ENCODE peak calls at places on chromosomes 12 and 14, in nine cellular contexts. C is endothelial cell, Y is neural crest cell, M is adrenal gland, G is foreskin fibroblast, K is tibial artery, W is MM.1S, Q is mesothelial cell of epicardium, S is pancreas. J is an unnamed sample.

GRCh38 chr14:103529383-103530365 is 678 bp downstream of the TRMT61A start:
- DNase-seq in S (peak; percentile 72), Y (no peak), K (peak; percentile 71), Q (no peak), M (no peak), W (no peak), C (no peak), G (no peak), J (no peak)

GRCh38 chr14:97301931-97302559 is 504.9 kb downstream of the VRK1 start:
- DNase-seq in C (no peak), Q (no peak), G (no peak), Y (no peak), S (no peak), M (no peak), K (no peak), W (no peak), J (no peak)

GRCh38 chr12:5984873-5985272 is 39.8 kb upstream of the ANO2 start:
- DNase-seq in M (no peak), Y (no peak), G (no peak), C (no peak), Q (no peak), W (no peak), S (no peak), K (no peak), J (no peak)

GRCh38 chr14:102360388-102360787 is 2.3 kb downstream of the CINP start:
- DNase-seq in C (no peak), S (no peak), G (no peak), M (no peak), W (no peak), Y (no peak), Q (no peak), K (no peak), J (no peak)

GRCh38 chr12:23555808-23556207 is 393.7 kb downstream of the SOX5 start:
- DNase-seq in S (no peak), C (no peak), W (no peak), K (no peak), Y (no peak), M (no peak), G (no peak), Q (no peak), J (no peak)

GRCh38 chr14:95468416-95469133 is 47.9 kb downstream of the SYNE3 start:
- DNase-seq in M (no peak), K (no peak), Y (no peak), S (no peak), G (no peak), W (no peak), Q (no peak), C (no peak), J (no peak)

GRCh38 chr12:96034631-96035282 is 630 bp downstream of the LTA4H start:
- DNase-seq in Q (peak; percentile 55), Y (peak; percentile 9), M (peak; percentile 50), C (peak; percentile 46), G (peak; percentile 8), S (peak; percentile 36), K (no peak), W (no peak), J (no peak)

GRCh38 chr14:100825691-100826331 is at the start of gene MEG3:
- DNase-seq in Y (no peak), G (peak; percentile 76), K (no peak), Q (no peak), W (no peak), C (no peak), S (no peak), M (peak; percentile 59), J (no peak)

GRCh38 chr12:47860279-47860841 is 40.7 kb upstream of the HDAC7 start:
- DNase-seq in W (no peak), S (no peak), M (peak; percentile 77), C (no peak), Y (no peak), G (no peak), Q (no peak), K (peak; percentile 11), J (no peak)

GRCh38 chr14:69584389-69584788 is 9.7 kb upstream of the CCDC177 start:
- DNase-seq in Q (no peak), W (no peak), C (no peak), G (no peak), Y (no peak), M (no peak), K (no peak), S (no peak), J (no peak)

GRCh38 chr12:42326466-42327226 is 679 bp downstream of the PPHLN1 start:
- DNase-seq in Y (no peak), W (peak; percentile 22), Q (no peak), S (no peak), M (no peak), C (no peak), G (peak; percentile 21), K (no peak), J (no peak)

GRCh38 chr12:109730306-109731145 is 16.9 kb downstream of the FAM222A start:
- DNase-seq in S (peak; percentile 24), W (no peak), Q (no peak), K (peak; percentile 51), M (peak; percentile 12), G (no peak), Y (no peak), C (no peak), J (peak; percentile 20)

GRCh38 chr12:19779393-19780056 is 340.2 kb downstream of the AEBP2 start:
- DNase-seq in K (peak; percentile 79), G (no peak), Y (no peak), S (peak; percentile 19), W (no peak), M (no peak), C (no peak), Q (no peak), J (no peak)

GRCh38 chr14:39641224-39641623 is 209.0 kb upstream of the FBXO33 start:
- DNase-seq in K (no peak), S (no peak), Q (no peak), W (peak; percentile 5), Y (no peak), M (no peak), C (no peak), G (no peak), J (no peak)
- TF ChIP-seq CTCF in K (no peak), S (no peak), Q (no peak), W (no peak), Y (no peak), M (no peak), C (no peak), G (no peak), J (no peak)

GRCh38 chr12:87991483-87991882 is 37.7 kb downstream of the C12orf50 start:
- DNase-seq in M (no peak), S (no peak), G (no peak), Q (no peak), C (no peak), Y (no peak), W (no peak), K (no peak), J (no peak)

GRCh38 chr12:88001327-88001726 is 27.9 kb downstream of the C12orf50 start:
- DNase-seq in K (no peak), M (no peak), C (no peak), Y (no peak), S (no peak), G (no peak), W (no peak), Q (no peak), J (no peak)

GRCh38 chr12:87995581-87996178 is 33.5 kb downstream of the C12orf50 start:
- DNase-seq in W (peak; percentile 47), Q (peak; percentile 63), G (peak; percentile 44), S (no peak), K (no peak), C (peak; percentile 62), Y (peak; percentile 56), M (peak; percentile 67), J (no peak)
- TF ChIP-seq CTCF in W (peak; percentile 60), Q (peak; percentile 66), G (peak; percentile 74), S (peak; percentile 40), K (peak; percentile 68), C (peak; percentile 66), Y (peak; percentile 87), M (peak; percentile 74), J (peak; percentile 51)

DNA sequence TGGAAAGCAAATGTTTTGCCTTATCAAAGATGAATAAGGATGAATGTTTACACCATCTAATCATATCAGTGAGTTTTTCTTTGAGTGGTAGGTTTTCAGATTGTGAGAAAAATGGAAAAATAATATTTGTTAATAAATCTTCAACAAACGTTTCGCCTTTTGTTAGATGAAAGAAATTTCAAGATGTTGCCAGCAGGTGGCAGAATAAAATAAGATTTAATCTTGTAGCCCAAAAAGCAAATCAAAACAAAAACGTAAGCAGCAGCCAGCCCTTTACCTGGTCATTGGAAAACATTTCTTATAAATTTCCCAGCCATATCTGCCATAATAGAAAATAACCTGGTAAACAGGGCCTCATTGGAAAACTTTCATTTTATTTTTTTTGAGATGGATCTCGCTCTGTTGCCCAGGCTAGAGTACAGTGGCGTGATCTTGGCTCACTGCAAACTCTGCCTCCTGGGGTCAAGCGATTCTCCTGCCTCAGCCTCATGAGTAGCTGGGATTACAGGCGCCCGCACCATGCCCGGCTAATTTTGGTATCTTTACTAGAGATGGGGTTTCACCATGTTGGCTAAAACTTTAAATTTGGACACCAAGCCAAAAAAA is 15.4 kb upstream of the TMEM120B start:
- DNase-seq in Y (no peak), Q (no peak), W (peak; percentile 45), K (no peak), G (no peak), M (no peak), S (peak; percentile 7), C (peak; percentile 25), J (no peak)
- TF ChIP-seq CTCF in Y (peak; percentile 80), Q (peak; percentile 93), W (peak; percentile 32), K (peak; percentile 89), G (peak; percentile 13), M (peak; percentile 73), S (peak; percentile 22), C (peak; percentile 92), J (peak; percentile 70)

GRCh38 chr14:53004976-53005375 is 54.1 kb upstream of the FERMT2 start:
- DNase-seq in S (no peak), W (no peak), Q (no peak), G (no peak), M (no peak), K (no peak), Y (no peak), C (no peak), J (no peak)

GRCh38 chr14:53003776-53004175 is 52.9 kb upstream of the FERMT2 start:
- DNase-seq in Q (no peak), C (no peak), K (no peak), Y (no peak), G (no peak), W (no peak), S (no peak), M (no peak), J (no peak)

GRCh38 chr14:53011053-53011462 is 60.2 kb upstream of the FERMT2 start:
- DNase-seq in Q (no peak), S (no peak), G (peak; percentile 97), M (peak; percentile 77), C (no peak), W (no peak), K (peak; percentile 86), Y (no peak), J (no peak)

GRCh38 chr14:53010193-53010592 is 59.3 kb upstream of the FERMT2 start:
- DNase-seq in Y (no peak), K (no peak), M (no peak), C (no peak), G (no peak), S (no peak), Q (no peak), W (no peak), J (no peak)

DNA sequence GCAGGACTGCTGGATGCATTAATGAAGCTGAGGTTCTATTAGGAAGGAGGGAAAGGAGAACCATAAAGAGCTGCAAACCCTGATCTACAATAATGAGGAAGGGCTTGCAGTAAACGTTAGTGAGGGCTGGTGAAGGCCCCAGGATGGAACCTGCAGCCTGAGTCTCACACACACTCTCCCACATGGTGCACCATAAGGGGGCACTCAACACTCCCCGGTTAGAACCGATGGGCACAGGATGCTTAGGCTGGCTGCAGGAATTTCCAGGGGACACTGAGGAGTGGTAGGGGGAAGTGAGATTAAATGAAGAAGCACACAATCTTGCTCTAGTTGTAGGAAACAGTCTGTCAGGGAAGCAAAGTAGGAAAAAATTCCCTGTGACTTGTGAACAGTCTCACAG is 56.1 kb upstream of the FERMT2 start:
- DNase-seq in M (no peak), C (peak; percentile 8), K (no peak), Y (no peak), Q (no peak), S (no peak), G (no peak), W (no peak), J (no peak)
- TF ChIP-seq CTCF in M (no peak), C (no peak), K (no peak), Y (no peak), Q (no peak), S (no peak), G (no peak), W (no peak), J (no peak)

J was measured in CD14-positive monocyte.